ENCODE peak calls at places on chromosomes 2 and 18, in five cellular contexts. One of them, this sample, is unnamed.

GRCh38 chr2:30252723-30253688 is 21.7 kb downstream of the LBH start:
- DNase-seq in activated CD4-positive, CD25-positive, alpha-beta regulatory T cell treated with anti-CD3 and anti-CD28 coated beads, Interleukin-2, amount 50 U/mL, for 72 hours: no peak
- DNase-seq in GM12891: no peak
- DNase-seq in NCI-H1436: no peak
- DNase-seq in ELR: no peak
- DNase-seq in this sample: no peak

GRCh38 chr2:238848941-238849853 is 1.3 kb downstream of the TWIST2 start:
- DNase-seq in NCI-H1436: no peak
- DNase-seq in ELR: peak; percentile 64
- DNase-seq in GM12891: no peak
- DNase-seq in activated CD4-positive, CD25-positive, alpha-beta regulatory T cell treated with anti-CD3 and anti-CD28 coated beads, Interleukin-2, amount 50 U/mL, for 72 hours: no peak
- DNase-seq in this sample: no peak

GRCh38 chr2:1561793-1562521 is 148.7 kb downstream of the TPO start:
- DNase-seq in activated CD4-positive, CD25-positive, alpha-beta regulatory T cell treated with anti-CD3 and anti-CD28 coated beads, Interleukin-2, amount 50 U/mL, for 72 hours: peak; percentile 17
- DNase-seq in NCI-H1436: no peak
- DNase-seq in ELR: no peak
- DNase-seq in GM12891: no peak
- DNase-seq in this sample: no peak

GRCh38 chr18:60339018-60339417 is 33.6 kb downstream of the MC4R start:
- DNase-seq in activated CD4-positive, CD25-positive, alpha-beta regulatory T cell treated with anti-CD3 and anti-CD28 coated beads, Interleukin-2, amount 50 U/mL, for 72 hours: no peak
- DNase-seq in GM12891: no peak
- DNase-seq in ELR: no peak
- DNase-seq in NCI-H1436: no peak
- DNase-seq in this sample: no peak

GRCh38 chr2:19664651-19665050 is 237.1 kb downstream of the TTC32 start:
- DNase-seq in ELR: no peak
- DNase-seq in activated CD4-positive, CD25-positive, alpha-beta regulatory T cell treated with anti-CD3 and anti-CD28 coated beads, Interleukin-2, amount 50 U/mL, for 72 hours: no peak
- DNase-seq in GM12891: no peak
- DNase-seq in NCI-H1436: no peak
- DNase-seq in this sample: no peak

GRCh38 chr2:176063958-176064357 is 19.8 kb downstream of the EVX2 start:
- DNase-seq in GM12891: no peak
- DNase-seq in ELR: no peak
- DNase-seq in activated CD4-positive, CD25-positive, alpha-beta regulatory T cell treated with anti-CD3 and anti-CD28 coated beads, Interleukin-2, amount 50 U/mL, for 72 hours: no peak
- DNase-seq in NCI-H1436: no peak
- DNase-seq in this sample: no peak

GRCh38 chr18:60202702-60203101 is 169.9 kb downstream of the MC4R start:
- DNase-seq in ELR: no peak
- DNase-seq in GM12891: no peak
- DNase-seq in NCI-H1436: no peak
- DNase-seq in activated CD4-positive, CD25-positive, alpha-beta regulatory T cell treated with anti-CD3 and anti-CD28 coated beads, Interleukin-2, amount 50 U/mL, for 72 hours: no peak
- DNase-seq in this sample: no peak

GRCh38 chr18:79065802-79066201 is 3.4 kb upstream of the ATP9B start:
- DNase-seq in activated CD4-positive, CD25-positive, alpha-beta regulatory T cell treated with anti-CD3 and anti-CD28 coated beads, Interleukin-2, amount 50 U/mL, for 72 hours: no peak
- DNase-seq in ELR: no peak
- DNase-seq in GM12891: no peak
- DNase-seq in NCI-H1436: no peak
- DNase-seq in this sample: no peak

GRCh38 chr18:68484241-68484640 is 230.7 kb downstream of the TMX3 start:
- DNase-seq in activated CD4-positive, CD25-positive, alpha-beta regulatory T cell treated with anti-CD3 and anti-CD28 coated beads, Interleukin-2, amount 50 U/mL, for 72 hours: no peak
- DNase-seq in ELR: peak; percentile 44
- DNase-seq in NCI-H1436: no peak
- DNase-seq in GM12891: no peak
- DNase-seq in this sample: no peak

GRCh38 chr2:8993902-8994278 is 9.6 kb downstream of the MBOAT2 start:
- DNase-seq in NCI-H1436: no peak
- DNase-seq in GM12891: no peak
- DNase-seq in activated CD4-positive, CD25-positive, alpha-beta regulatory T cell treated with anti-CD3 and anti-CD28 coated beads, Interleukin-2, amount 50 U/mL, for 72 hours: no peak
- DNase-seq in ELR: no peak
- DNase-seq in this sample: no peak

GRCh38 chr2:158034198-158034831 is 67.4 kb upstream of the UPP2 start:
- DNase-seq in NCI-H1436: peak; percentile 49
- DNase-seq in activated CD4-positive, CD25-positive, alpha-beta regulatory T cell treated with anti-CD3 and anti-CD28 coated beads, Interleukin-2, amount 50 U/mL, for 72 hours: no peak
- DNase-seq in GM12891: peak; percentile 4
- DNase-seq in ELR: peak; percentile 64
- DNase-seq in this sample: peak; percentile 72

GRCh38 chr2:176599796-176600485 is 330.7 kb downstream of the MTX2 start:
- DNase-seq in ELR: no peak
- DNase-seq in NCI-H1436: no peak
- DNase-seq in GM12891: no peak
- DNase-seq in activated CD4-positive, CD25-positive, alpha-beta regulatory T cell treated with anti-CD3 and anti-CD28 coated beads, Interleukin-2, amount 50 U/mL, for 72 hours: no peak
- DNase-seq in this sample: no peak

GRCh38 chr2:68319397-68320117 is at the start of gene CNRIP1:
- DNase-seq in activated CD4-positive, CD25-positive, alpha-beta regulatory T cell treated with anti-CD3 and anti-CD28 coated beads, Interleukin-2, amount 50 U/mL, for 72 hours: no peak
- DNase-seq in GM12891: peak; percentile 40
- DNase-seq in ELR: peak; percentile 91
- DNase-seq in NCI-H1436: peak; percentile 24
- DNase-seq in this sample: peak; percentile 39

GRCh38 chr2:127231130-127231865 is 11.2 kb upstream of the CYP27C1 start:
- DNase-seq in NCI-H1436: no peak
- DNase-seq in ELR: no peak
- DNase-seq in GM12891: no peak
- DNase-seq in activated CD4-positive, CD25-positive, alpha-beta regulatory T cell treated with anti-CD3 and anti-CD28 coated beads, Interleukin-2, amount 50 U/mL, for 72 hours: no peak
- DNase-seq in this sample: no peak

GRCh38 chr2:197255550-197255949 is 55.0 kb downstream of the ANKRD44 start:
- DNase-seq in activated CD4-positive, CD25-positive, alpha-beta regulatory T cell treated with anti-CD3 and anti-CD28 coated beads, Interleukin-2, amount 50 U/mL, for 72 hours: peak; percentile 70
- DNase-seq in NCI-H1436: no peak
- DNase-seq in ELR: peak; percentile 20
- DNase-seq in GM12891: peak; percentile 55
- DNase-seq in this sample: no peak

GRCh38 chr2:9168851-9169250 is 37.8 kb upstream of the ASAP2 start:
- DNase-seq in GM12891: no peak
- DNase-seq in activated CD4-positive, CD25-positive, alpha-beta regulatory T cell treated with anti-CD3 and anti-CD28 coated beads, Interleukin-2, amount 50 U/mL, for 72 hours: no peak
- DNase-seq in ELR: no peak
- DNase-seq in NCI-H1436: no peak
- DNase-seq in this sample: peak; percentile 33

GRCh38 chr2:19119326-19120001 is 239.0 kb downstream of the OSR1 start:
- DNase-seq in NCI-H1436: no peak
- DNase-seq in ELR: no peak
- DNase-seq in GM12891: no peak
- DNase-seq in activated CD4-positive, CD25-positive, alpha-beta regulatory T cell treated with anti-CD3 and anti-CD28 coated beads, Interleukin-2, amount 50 U/mL, for 72 hours: no peak
- DNase-seq in this sample: no peak

GRCh38 chr2:55282110-55282917 is 13.3 kb upstream of the MTIF2 start:
- DNase-seq in GM12891: peak; percentile 73
- DNase-seq in ELR: peak; percentile 90
- DNase-seq in activated CD4-positive, CD25-positive, alpha-beta regulatory T cell treated with anti-CD3 and anti-CD28 coated beads, Interleukin-2, amount 50 U/mL, for 72 hours: peak; percentile 87
- DNase-seq in NCI-H1436: peak; percentile 74
- DNase-seq in this sample: peak; percentile 72

GRCh38 chr2:94622113-94622618 is 249.1 kb upstream of the TEKT4 start:
- DNase-seq in GM12891: no peak
- DNase-seq in activated CD4-positive, CD25-positive, alpha-beta regulatory T cell treated with anti-CD3 and anti-CD28 coated beads, Interleukin-2, amount 50 U/mL, for 72 hours: no peak
- DNase-seq in NCI-H1436: no peak
- DNase-seq in ELR: no peak
- DNase-seq in this sample: no peak

GRCh38 chr2:23545391-23545790 is 160.4 kb downstream of the KLHL29 start:
- DNase-seq in ELR: peak; percentile 63
- DNase-seq in activated CD4-positive, CD25-positive, alpha-beta regulatory T cell treated with anti-CD3 and anti-CD28 coated beads, Interleukin-2, amount 50 U/mL, for 72 hours: no peak
- DNase-seq in NCI-H1436: no peak
- DNase-seq in GM12891: no peak
- DNase-seq in this sample: no peak

GRCh38 chr2:122112633-122113032 is 357.2 kb downstream of the TSN start:
- DNase-seq in NCI-H1436: no peak
- DNase-seq in ELR: no peak
- DNase-seq in GM12891: no peak
- DNase-seq in activated CD4-positive, CD25-positive, alpha-beta regulatory T cell treated with anti-CD3 and anti-CD28 coated beads, Interleukin-2, amount 50 U/mL, for 72 hours: no peak
- DNase-seq in this sample: no peak

This sample was measured in NT2/D1.